ENCODE peak calls at places on chromosome 4, in five cellular contexts. One of them, this sample, is unnamed.

GRCh38 chr4:182144621-182145359 is 98.4 kb upstream of the TENM3 start:
- DNase-seq in endothelial cell of umbilical vein: no peak
- DNase-seq in K562: no peak
- DNase-seq in AG04450: no peak
- DNase-seq in CD4-positive, CD25-positive, alpha-beta regulatory T cell: no peak
- DNase-seq in this sample: no peak

GRCh38 chr4:7027284-7027683 is 15.9 kb upstream of the TADA2B start:
- DNase-seq in endothelial cell of umbilical vein: no peak
- DNase-seq in K562: no peak
- DNase-seq in AG04450: no peak
- DNase-seq in CD4-positive, CD25-positive, alpha-beta regulatory T cell: no peak
- DNase-seq in this sample: no peak

GRCh38 chr4:85867281-85867680 is 392.3 kb downstream of the ARHGAP24 start:
- DNase-seq in endothelial cell of umbilical vein: no peak
- DNase-seq in K562: no peak
- DNase-seq in AG04450: no peak
- DNase-seq in CD4-positive, CD25-positive, alpha-beta regulatory T cell: no peak
- DNase-seq in this sample: no peak

GRCh38 chr4:89797117-89797516 is 39.8 kb downstream of the SNCA start:
- DNase-seq in endothelial cell of umbilical vein: peak
- DNase-seq in K562: no peak
- DNase-seq in AG04450: no peak
- DNase-seq in CD4-positive, CD25-positive, alpha-beta regulatory T cell: no peak
- DNase-seq in this sample: no peak

GRCh38 chr4:17058506-17058905 is 160.1 kb upstream of the LDB2 start:
- DNase-seq in endothelial cell of umbilical vein: no peak
- DNase-seq in K562: no peak
- DNase-seq in AG04450: no peak
- DNase-seq in CD4-positive, CD25-positive, alpha-beta regulatory T cell: no peak
- DNase-seq in this sample: no peak

GRCh38 chr4:52711834-52712171 is 39.4 kb downstream of the ERVMER34-1 start:
- DNase-seq in endothelial cell of umbilical vein: no peak
- DNase-seq in K562: no peak
- DNase-seq in AG04450: no peak
- DNase-seq in CD4-positive, CD25-positive, alpha-beta regulatory T cell: no peak
- DNase-seq in this sample: no peak

GRCh38 chr4:101813604-101814003 is 23.1 kb downstream of the BANK1 start:
- DNase-seq in endothelial cell of umbilical vein: no peak
- DNase-seq in K562: no peak
- DNase-seq in AG04450: no peak
- DNase-seq in CD4-positive, CD25-positive, alpha-beta regulatory T cell: no peak
- DNase-seq in this sample: no peak

GRCh38 chr4:72701987-72702819 is 133.2 kb upstream of the ADAMTS3 start:
- DNase-seq in endothelial cell of umbilical vein: peak
- DNase-seq in K562: peak
- DNase-seq in AG04450: peak
- DNase-seq in CD4-positive, CD25-positive, alpha-beta regulatory T cell: no peak
- DNase-seq in this sample: no peak

GRCh38 chr4:14926368-14926767 is 75.9 kb upstream of the CPEB2 start:
- DNase-seq in endothelial cell of umbilical vein: no peak
- DNase-seq in K562: no peak
- DNase-seq in AG04450: no peak
- DNase-seq in CD4-positive, CD25-positive, alpha-beta regulatory T cell: no peak
- DNase-seq in this sample: no peak

GRCh38 chr4:31674313-31674947 is 954.3 kb downstream of the PCDH7 start:
- DNase-seq in endothelial cell of umbilical vein: peak
- DNase-seq in K562: no peak
- DNase-seq in AG04450: no peak
- DNase-seq in CD4-positive, CD25-positive, alpha-beta regulatory T cell: no peak
- DNase-seq in this sample: peak

GRCh38 chr4:114043116-114043515 is 63.7 kb upstream of the ARSJ start:
- DNase-seq in endothelial cell of umbilical vein: peak
- DNase-seq in K562: no peak
- DNase-seq in AG04450: no peak
- DNase-seq in CD4-positive, CD25-positive, alpha-beta regulatory T cell: no peak
- DNase-seq in this sample: no peak

GRCh38 chr4:142129931-142130330 is 493.5 kb downstream of the IL15 start:
- DNase-seq in endothelial cell of umbilical vein: no peak
- DNase-seq in K562: no peak
- DNase-seq in AG04450: no peak
- DNase-seq in CD4-positive, CD25-positive, alpha-beta regulatory T cell: no peak
- DNase-seq in this sample: no peak

GRCh38 chr4:127686656-127687055 is 43.5 kb upstream of the SLC25A31 start:
- DNase-seq in endothelial cell of umbilical vein: peak
- DNase-seq in K562: no peak
- DNase-seq in AG04450: no peak
- DNase-seq in CD4-positive, CD25-positive, alpha-beta regulatory T cell: no peak
- DNase-seq in this sample: no peak

GRCh38 chr4:181822005-181822375 is 421.2 kb upstream of the TENM3 start:
- DNase-seq in endothelial cell of umbilical vein: no peak
- DNase-seq in K562: no peak
- DNase-seq in AG04450: no peak
- DNase-seq in CD4-positive, CD25-positive, alpha-beta regulatory T cell: no peak
- DNase-seq in this sample: no peak

GRCh38 chr4:85611661-85612060 is 136.7 kb downstream of the ARHGAP24 start:
- DNase-seq in endothelial cell of umbilical vein: no peak
- DNase-seq in K562: no peak
- DNase-seq in AG04450: no peak
- DNase-seq in CD4-positive, CD25-positive, alpha-beta regulatory T cell: no peak
- DNase-seq in this sample: no peak

GRCh38 chr4:25814323-25814722 is 48.5 kb downstream of the SEL1L3 start:
- DNase-seq in endothelial cell of umbilical vein: peak
- DNase-seq in K562: no peak
- DNase-seq in AG04450: no peak
- DNase-seq in CD4-positive, CD25-positive, alpha-beta regulatory T cell: no peak
- DNase-seq in this sample: no peak

GRCh38 chr4:123342498-123342897 is 54.1 kb upstream of the SPRY1 start:
- DNase-seq in endothelial cell of umbilical vein: no peak
- DNase-seq in K562: no peak
- DNase-seq in AG04450: no peak
- DNase-seq in CD4-positive, CD25-positive, alpha-beta regulatory T cell: no peak
- DNase-seq in this sample: no peak

GRCh38 chr4:126071346-126072333 is 756.9 kb downstream of the FAT4 start:
- DNase-seq in endothelial cell of umbilical vein: peak
- DNase-seq in K562: no peak
- DNase-seq in AG04450: peak
- DNase-seq in CD4-positive, CD25-positive, alpha-beta regulatory T cell: no peak
- DNase-seq in this sample: no peak

GRCh38 chr4:94455081-94455480 is 3.3 kb downstream of the PDLIM5 start:
- DNase-seq in endothelial cell of umbilical vein: peak
- DNase-seq in K562: peak
- DNase-seq in AG04450: peak
- DNase-seq in CD4-positive, CD25-positive, alpha-beta regulatory T cell: no peak
- DNase-seq in this sample: no peak

GRCh38 chr4:26161030-26161824 is 159.6 kb upstream of the RBPJ start:
- DNase-seq in endothelial cell of umbilical vein: no peak
- DNase-seq in K562: no peak
- DNase-seq in AG04450: no peak
- DNase-seq in CD4-positive, CD25-positive, alpha-beta regulatory T cell: no peak
- DNase-seq in this sample: peak

GRCh38 chr4:4480205-4480604 is 61.6 kb downstream of the STX18 start:
- DNase-seq in endothelial cell of umbilical vein: no peak
- DNase-seq in K562: no peak
- DNase-seq in AG04450: no peak
- DNase-seq in CD4-positive, CD25-positive, alpha-beta regulatory T cell: no peak
- DNase-seq in this sample: no peak

GRCh38 chr4:162793571-162793970 is 373.1 kb downstream of the NAF1 start:
- DNase-seq in endothelial cell of umbilical vein: no peak
- DNase-seq in K562: no peak
- DNase-seq in AG04450: no peak
- DNase-seq in CD4-positive, CD25-positive, alpha-beta regulatory T cell: no peak
- DNase-seq in this sample: no peak

GRCh38 chr4:69524708-69525107 is 29.0 kb upstream of the UGT2B4 start:
- DNase-seq in endothelial cell of umbilical vein: no peak
- DNase-seq in K562: no peak
- DNase-seq in AG04450: no peak
- DNase-seq in CD4-positive, CD25-positive, alpha-beta regulatory T cell: no peak
- DNase-seq in this sample: no peak

GRCh38 chr4:118738999-118739690 is 54.0 kb downstream of the METTL14 start:
- DNase-seq in endothelial cell of umbilical vein: no peak
- DNase-seq in K562: no peak
- DNase-seq in AG04450: no peak
- DNase-seq in CD4-positive, CD25-positive, alpha-beta regulatory T cell: no peak
- DNase-seq in this sample: no peak

GRCh38 chr4:48315728-48316630 is 25.4 kb upstream of the SLAIN2 start:
- DNase-seq in endothelial cell of umbilical vein: peak
- DNase-seq in K562: peak
- DNase-seq in AG04450: peak
- DNase-seq in CD4-positive, CD25-positive, alpha-beta regulatory T cell: no peak
- DNase-seq in this sample: no peak

GRCh38 chr4:163505374-163505773 is 10.9 kb downstream of the TMA16 start:
- DNase-seq in endothelial cell of umbilical vein: no peak
- DNase-seq in K562: no peak
- DNase-seq in AG04450: no peak
- DNase-seq in CD4-positive, CD25-positive, alpha-beta regulatory T cell: no peak
- DNase-seq in this sample: no peak

GRCh38 chr4:149845643-149846208 is 30.1 kb upstream of the IQCM start:
- DNase-seq in endothelial cell of umbilical vein: no peak
- DNase-seq in K562: no peak
- DNase-seq in AG04450: no peak
- DNase-seq in CD4-positive, CD25-positive, alpha-beta regulatory T cell: no peak
- DNase-seq in this sample: no peak

GRCh38 chr4:84938316-84938715 is 28.2 kb downstream of the WDFY3 start:
- DNase-seq in endothelial cell of umbilical vein: peak
- DNase-seq in K562: no peak
- DNase-seq in AG04450: peak
- DNase-seq in CD4-positive, CD25-positive, alpha-beta regulatory T cell: no peak
- DNase-seq in this sample: no peak

GRCh38 chr4:153420361-153420760 is 45.8 kb upstream of the TMEM131L start:
- DNase-seq in endothelial cell of umbilical vein: no peak
- DNase-seq in K562: no peak
- DNase-seq in AG04450: no peak
- DNase-seq in CD4-positive, CD25-positive, alpha-beta regulatory T cell: no peak
- DNase-seq in this sample: no peak

GRCh38 chr4:32440391-32440790 is 1720.2 kb downstream of the PCDH7 start:
- DNase-seq in endothelial cell of umbilical vein: no peak
- DNase-seq in K562: no peak
- DNase-seq in AG04450: no peak
- DNase-seq in CD4-positive, CD25-positive, alpha-beta regulatory T cell: no peak
- DNase-seq in this sample: no peak

GRCh38 chr4:85086721-85087120 is 120.2 kb upstream of the WDFY3 start:
- DNase-seq in endothelial cell of umbilical vein: no peak
- DNase-seq in K562: no peak
- DNase-seq in AG04450: no peak
- DNase-seq in CD4-positive, CD25-positive, alpha-beta regulatory T cell: no peak
- DNase-seq in this sample: no peak

GRCh38 chr4:178138491-178138890 is 696.3 kb upstream of the AGA start:
- DNase-seq in endothelial cell of umbilical vein: no peak
- DNase-seq in K562: no peak
- DNase-seq in AG04450: no peak
- DNase-seq in CD4-positive, CD25-positive, alpha-beta regulatory T cell: no peak
- DNase-seq in this sample: no peak

GRCh38 chr4:168857009-168857408 is 153.0 kb downstream of the CBR4 start:
- DNase-seq in endothelial cell of umbilical vein: no peak
- DNase-seq in K562: no peak
- DNase-seq in AG04450: no peak
- DNase-seq in CD4-positive, CD25-positive, alpha-beta regulatory T cell: no peak
- DNase-seq in this sample: no peak

GRCh38 chr4:31086771-31087330 is 366.7 kb downstream of the PCDH7 start:
- DNase-seq in endothelial cell of umbilical vein: peak
- DNase-seq in K562: no peak
- DNase-seq in AG04450: no peak
- DNase-seq in CD4-positive, CD25-positive, alpha-beta regulatory T cell: no peak
- DNase-seq in this sample: no peak

GRCh38 chr4:112284662-112285411 is 867 bp downstream of the TIFA start:
- DNase-seq in endothelial cell of umbilical vein: peak
- DNase-seq in K562: peak
- DNase-seq in AG04450: no peak
- DNase-seq in CD4-positive, CD25-positive, alpha-beta regulatory T cell: peak
- DNase-seq in this sample: no peak

GRCh38 chr4:70908993-70909556 is 6.9 kb downstream of the MOB1B start:
- DNase-seq in endothelial cell of umbilical vein: no peak
- DNase-seq in K562: no peak
- DNase-seq in AG04450: no peak
- DNase-seq in CD4-positive, CD25-positive, alpha-beta regulatory T cell: no peak
- DNase-seq in this sample: no peak

GRCh38 chr4:37825943-37826281 is 574 bp upstream of the PGM2 start:
- DNase-seq in endothelial cell of umbilical vein: no peak
- DNase-seq in K562: peak
- DNase-seq in AG04450: no peak
- DNase-seq in CD4-positive, CD25-positive, alpha-beta regulatory T cell: no peak
- DNase-seq in this sample: no peak

GRCh38 chr4:37816719-37817118 is 9.8 kb upstream of the PGM2 start:
- DNase-seq in endothelial cell of umbilical vein: no peak
- DNase-seq in K562: no peak
- DNase-seq in AG04450: no peak
- DNase-seq in CD4-positive, CD25-positive, alpha-beta regulatory T cell: no peak
- DNase-seq in this sample: no peak

GRCh38 chr4:37826282-37827029 is at the start of gene PGM2:
- DNase-seq in endothelial cell of umbilical vein: peak
- DNase-seq in K562: peak
- DNase-seq in AG04450: no peak
- DNase-seq in CD4-positive, CD25-positive, alpha-beta regulatory T cell: peak
- DNase-seq in this sample: peak

GRCh38 chr4:37827030-37827705 is 682 bp downstream of the PGM2 start:
- DNase-seq in endothelial cell of umbilical vein: peak
- DNase-seq in K562: peak
- DNase-seq in AG04450: no peak
- DNase-seq in CD4-positive, CD25-positive, alpha-beta regulatory T cell: peak
- DNase-seq in this sample: no peak

GRCh38 chr4:37822220-37822619 is 4.3 kb upstream of the PGM2 start:
- DNase-seq in endothelial cell of umbilical vein: no peak
- DNase-seq in K562: no peak
- DNase-seq in AG04450: no peak
- DNase-seq in CD4-positive, CD25-positive, alpha-beta regulatory T cell: no peak
- DNase-seq in this sample: no peak
- H3K27ac ChIP-seq in endothelial cell of umbilical vein: no peak
- H3K27ac ChIP-seq in K562: no peak
- H3K27ac ChIP-seq in AG04450: no peak
- H3K27ac ChIP-seq in CD4-positive, CD25-positive, alpha-beta regulatory T cell: no peak
- H3K27ac ChIP-seq in this sample: no peak

DNA sequence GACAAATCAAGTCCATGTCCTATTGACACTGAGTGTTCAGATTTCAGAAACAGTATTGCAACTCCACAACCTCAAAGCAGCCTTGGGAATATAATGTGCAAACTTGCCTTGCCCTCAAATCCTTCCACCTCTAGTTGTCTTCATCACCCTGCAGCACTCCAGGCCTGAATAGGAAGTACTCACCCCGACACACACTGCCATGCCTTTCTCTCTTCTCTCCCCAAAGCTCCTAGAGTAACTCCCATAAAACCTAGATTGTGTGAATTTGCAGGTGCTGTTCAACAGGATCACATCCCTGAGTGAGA is 19.6 kb downstream of the ACSL1 start:
- DNase-seq in endothelial cell of umbilical vein: no peak
- DNase-seq in K562: no peak
- DNase-seq in AG04450: no peak
- DNase-seq in CD4-positive, CD25-positive, alpha-beta regulatory T cell: no peak
- DNase-seq in this sample: no peak
- H3K27ac ChIP-seq in endothelial cell of umbilical vein: no peak
- H3K27ac ChIP-seq in K562: no peak
- H3K27ac ChIP-seq in AG04450: no peak
- H3K27ac ChIP-seq in CD4-positive, CD25-positive, alpha-beta regulatory T cell: no peak
- H3K27ac ChIP-seq in this sample: no peak

GRCh38 chr4:151417766-151418376 is 8.9 kb downstream of the FHIP1A start:
- DNase-seq in endothelial cell of umbilical vein: no peak
- DNase-seq in K562: no peak
- DNase-seq in AG04450: no peak
- DNase-seq in CD4-positive, CD25-positive, alpha-beta regulatory T cell: no peak
- DNase-seq in this sample: no peak
- H3K27ac ChIP-seq in endothelial cell of umbilical vein: peak
- H3K27ac ChIP-seq in K562: no peak
- H3K27ac ChIP-seq in AG04450: no peak
- H3K27ac ChIP-seq in CD4-positive, CD25-positive, alpha-beta regulatory T cell: no peak
- H3K27ac ChIP-seq in this sample: no peak

GRCh38 chr4:80073362-80074008 is 456 bp upstream of the ANTXR2 start:
- DNase-seq in endothelial cell of umbilical vein: no peak
- DNase-seq in K562: peak
- DNase-seq in AG04450: no peak
- DNase-seq in CD4-positive, CD25-positive, alpha-beta regulatory T cell: peak
- DNase-seq in this sample: no peak
- H3K27ac ChIP-seq in endothelial cell of umbilical vein: peak
- H3K27ac ChIP-seq in K562: peak
- H3K27ac ChIP-seq in AG04450: peak
- H3K27ac ChIP-seq in CD4-positive, CD25-positive, alpha-beta regulatory T cell: peak
- H3K27ac ChIP-seq in this sample: no peak

This sample was measured in iPS DF 6.9.